ENCODE peak calls at places on chromosomes 7 and 10, in four cellular contexts. T, J, D and C are unnamed samples.
A peak's percentile ranks its signal among the peaks of the same experiment; 100 is the strongest.

GRCh38 chr10:58675321-58675720 is 162.6 kb downstream of the BICC1 start:
- DNase-seq in J (no peak), D (no peak), T (no peak), C (no peak)

GRCh38 chr10:70183304-70183703 is 13.0 kb upstream of the SAR1A start:
- DNase-seq in J (no peak), T (no peak), D (no peak), C (no peak)

GRCh38 chr10:61791216-61791615 is 110.3 kb upstream of the ARID5B start:
- DNase-seq in J (peak; percentile 75), T (no peak), D (no peak), C (no peak)

GRCh38 chr7:85471740-85472139 is 284.9 kb upstream of the SEMA3D start:
- DNase-seq in D (no peak), J (peak; percentile 90), T (no peak), C (no peak)

GRCh38 chr10:132450825-132451505 is 54.0 kb downstream of the PWWP2B start:
- DNase-seq in D (no peak), J (no peak), T (peak; percentile 18), C (no peak)

GRCh38 chr7:44216521-44217030 is 15.8 kb downstream of the YKT6 start:
- DNase-seq in D (no peak), J (no peak), T (no peak), C (no peak)

GRCh38 chr7:148044173-148044572 is 546.4 kb upstream of the C7orf33 start:
- DNase-seq in D (no peak), J (no peak), T (no peak), C (no peak)

GRCh38 chr7:148819697-148820332 is 64.3 kb downstream of the EZH2 start:
- DNase-seq in T (no peak), J (peak; percentile 62), D (no peak), C (no peak)

GRCh38 chr10:124574456-124575070 is 112.9 kb downstream of the LHPP start:
- DNase-seq in J (no peak), D (no peak), T (no peak), C (no peak)

GRCh38 chr7:32587431-32587948 is 92.2 kb downstream of the AVL9 start:
- DNase-seq in D (no peak), J (peak; percentile 87), T (no peak), C (no peak)

GRCh38 chr7:90850516-90850915 is 254.4 kb downstream of the CDK14 start:
- DNase-seq in T (no peak), D (no peak), J (no peak), C (no peak)

GRCh38 chr10:11381023-11381422 is 230.4 kb downstream of the USP6NL start:
- DNase-seq in D (no peak), T (no peak), J (no peak), C (no peak)

GRCh38 chr10:22017283-22018020 is 13.9 kb upstream of the DNAJC1 start:
- DNase-seq in T (no peak), J (no peak), D (no peak), C (no peak)

GRCh38 chr10:126264089-126265018 is 123.9 kb downstream of the ADAM12 start:
- DNase-seq in J (no peak), T (no peak), D (no peak), C (no peak)

GRCh38 chr7:26397786-26398435 is 106.2 kb downstream of the SNX10 start:
- DNase-seq in T (peak; percentile 59), D (no peak), J (no peak), C (no peak)